ENCODE peak calls at places on chromosome 20, in six cellular contexts. Z is lower leg skin, Y is HS-5, I is GM10248, F is NCI-H748 treated with DMSO at 0.1 percent for 48 hours, Q is BJ. R is an unnamed sample.

GRCh38 chr20:41052742-41053419 is 24.3 kb downstream of the TOP1 start:
- DNase-seq in Q (peak), F (no peak), Z (no peak), Y (peak), I (no peak), R (no peak)

GRCh38 chr20:61048292-61048691 is 203.8 kb upstream of the CDH4 start:
- DNase-seq in F (no peak), Y (no peak), Z (no peak), Q (no peak), I (no peak), R (no peak)

GRCh38 chr20:53128024-53128423 is 155.9 kb downstream of the TSHZ2 start:
- DNase-seq in I (no peak), Q (no peak), Y (peak), F (no peak), Z (no peak), R (no peak)

GRCh38 chr20:61292821-61293612 is 41.0 kb downstream of the CDH4 start:
- DNase-seq in F (no peak), I (no peak), Q (no peak), Y (no peak), Z (no peak), R (no peak)

GRCh38 chr20:14055127-14055742 is 59.9 kb downstream of the MACROD2 start:
- DNase-seq in Z (no peak), Y (peak), I (peak), Q (peak), F (peak), R (peak)

GRCh38 chr20:33112547-33113386 is 33.3 kb downstream of the BPIFB4 start:
- DNase-seq in Z (no peak), I (no peak), Q (no peak), F (no peak), Y (no peak), R (no peak)

GRCh38 chr20:24838551-24839530 is 110.2 kb upstream of the CST7 start:
- DNase-seq in I (no peak), Z (no peak), Q (no peak), Y (peak), F (no peak), R (no peak)

GRCh38 chr20:15857131-15857784 is 716.0 kb downstream of the KIF16B start:
- DNase-seq in Q (no peak), Z (no peak), I (peak), F (no peak), Y (no peak), R (no peak)

GRCh38 chr20:62434098-62434497 is 6.8 kb upstream of the RBBP8NL start:
- DNase-seq in F (no peak), Q (no peak), Y (no peak), I (no peak), Z (no peak), R (no peak)

GRCh38 chr20:5222919-5223634 is 93.7 kb downstream of the PROKR2 start:
- DNase-seq in Q (peak), I (peak), Z (no peak), Y (no peak), F (peak), R (peak)

GRCh38 chr20:49100934-49101333 is 54.8 kb downstream of the CSE1L start:
- DNase-seq in I (no peak), F (no peak), Y (no peak), Z (no peak), Q (no peak), R (no peak)

GRCh38 chr20:57555457-57556184 is 5.3 kb upstream of the PCK1 start:
- DNase-seq in I (no peak), Y (no peak), Q (no peak), F (no peak), Z (no peak), R (no peak)

GRCh38 chr20:53079883-53080282 is 107.7 kb downstream of the TSHZ2 start:
- DNase-seq in F (no peak), Y (no peak), Z (no peak), I (no peak), Q (no peak), R (no peak)

GRCh38 chr20:51871943-51872342 is 69.6 kb upstream of the SALL4 start:
- DNase-seq in Z (no peak), Q (no peak), I (no peak), F (no peak), Y (no peak), R (no peak)

GRCh38 chr20:14757728-14758127 is 420.3 kb upstream of the FLRT3 start:
- DNase-seq in Q (no peak), Y (no peak), I (no peak), F (no peak), Z (no peak), R (no peak)

GRCh38 chr20:36606171-36607116 is 865 bp downstream of the RAB5IF start:
- DNase-seq in F (no peak), Z (no peak), I (no peak), Q (no peak), Y (no peak), R (no peak)

GRCh38 chr20:34536798-34537394 is 20.7 kb downstream of the DYNLRB1 start:
- DNase-seq in Y (no peak), I (no peak), F (no peak), Q (no peak), Z (no peak), R (no peak)

GRCh38 chr20:21516180-21516567 is 2.3 kb upstream of the NKX2-2 start:
- DNase-seq in Z (no peak), Q (no peak), I (no peak), Y (no peak), F (no peak), R (no peak)

GRCh38 chr20:19974621-19975435 is 42.3 kb upstream of the NAA20 start:
- DNase-seq in F (no peak), I (no peak), Q (peak), Y (peak), Z (peak), R (no peak)

GRCh38 chr20:2814587-2815051 is at the start of gene C20orf141:
- DNase-seq in Y (peak), Q (peak), Z (peak), I (no peak), F (no peak), R (no peak)

GRCh38 chr20:12591949-12592470 is 416.8 kb upstream of the SPTLC3 start:
- DNase-seq in F (peak), Q (no peak), I (no peak), Z (no peak), Y (no peak), R (peak)

GRCh38 chr20:18585134-18585533 is 2.7 kb upstream of the DTD1 start:
- DNase-seq in Z (no peak), F (no peak), Y (peak), Q (peak), I (no peak), R (no peak)

GRCh38 chr20:18279231-18279630 is 9.1 kb upstream of the ZNF133 start:
- DNase-seq in Y (no peak), Q (no peak), I (no peak), Z (no peak), F (no peak), R (no peak)

GRCh38 chr20:64229537-64230061 is 25.9 kb upstream of the PCMTD2 start:
- DNase-seq in Z (no peak), Q (peak), F (no peak), I (no peak), Y (no peak), R (no peak)

GRCh38 chr20:48051810-48052491 is 266.7 kb upstream of the SULF2 start:
- DNase-seq in I (no peak), F (peak), Y (peak), Z (no peak), Q (peak), R (no peak)

GRCh38 chr20:12989586-12989985 is 19.2 kb upstream of the SPTLC3 start:
- DNase-seq in Q (no peak), Z (no peak), I (no peak), Y (no peak), F (no peak), R (no peak)

GRCh38 chr20:24148372-24148771 is 159.8 kb upstream of the GGTLC1 start:
- DNase-seq in Z (peak), F (no peak), Y (no peak), Q (no peak), I (no peak), R (no peak)

GRCh38 chr20:45823949-45824835 is 2.9 kb downstream of the TNNC2 start:
- DNase-seq in Q (no peak), I (peak), F (no peak), Z (no peak), Y (no peak), R (no peak)

GRCh38 chr20:63124092-63124781 is 91.7 kb downstream of the YTHDF1 start:
- DNase-seq in F (no peak), Y (no peak), Q (no peak), Z (peak), I (no peak), R (no peak)

GRCh38 chr20:13220857-13221297 is at the start of gene ISM1:
- DNase-seq in Q (no peak), I (peak), F (no peak), Y (no peak), Z (peak), R (no peak)

GRCh38 chr20:49566401-49566800 is 1.5 kb downstream of the PTGIS start:
- DNase-seq in I (no peak), Z (no peak), Y (no peak), F (no peak), Q (no peak), R (no peak)

GRCh38 chr20:44011251-44011940 is 96.7 kb downstream of the TOX2 start:
- DNase-seq in F (no peak), I (no peak), Q (no peak), Z (peak), Y (no peak), R (peak)

GRCh38 chr20:64219202-64219601 is 36.3 kb upstream of the PCMTD2 start:
- DNase-seq in Z (no peak), Q (no peak), I (no peak), F (no peak), Y (no peak), R (no peak)

GRCh38 chr20:8856668-8857067 is 212.2 kb upstream of the PLCB4 start:
- DNase-seq in Y (no peak), I (no peak), Q (no peak), Z (no peak), F (no peak), R (no peak)

GRCh38 chr20:44125332-44126127 is 61.5 kb downstream of the JPH2 start:
- DNase-seq in F (no peak), Y (no peak), Q (no peak), Z (peak), I (no peak), R (no peak)

GRCh38 chr20:58340853-58341252 is 31.3 kb downstream of the RAB22A start:
- DNase-seq in Z (no peak), Q (no peak), I (no peak), Y (no peak), F (no peak), R (no peak)

GRCh38 chr20:4896971-4897497 is 104.3 kb downstream of the SLC23A2 start:
- DNase-seq in Z (no peak), I (peak), Q (no peak), Y (no peak), F (no peak), R (peak)

GRCh38 chr20:11891081-11891826 is 26.4 kb upstream of the BTBD3 start:
- DNase-seq in F (peak), I (peak), Y (no peak), Z (peak), Q (no peak), R (peak)

GRCh38 chr20:57909763-57910331 is 200.0 kb upstream of the PMEPA1 start:
- DNase-seq in I (no peak), Y (no peak), Z (no peak), Q (no peak), F (no peak), R (no peak)